ENCODE peak calls at places on chromosomes 1 and 21, in four cellular contexts. E, K, B and U are unnamed samples.

GRCh38 chr21:33019516-33019884 is 6.2 kb upstream of the OLIG2 start:
- DNase-seq in B (no peak), E (no peak), K (no peak), U (no peak)

GRCh38 chr1:220791959-220792358 is 5.2 kb downstream of the MTARC1 start:
- DNase-seq in E (no peak), B (no peak), K (no peak), U (no peak)

GRCh38 chr1:92934395-92935378 is 26.6 kb downstream of the DIPK1A start:
- DNase-seq in E (no peak), B (peak), K (no peak), U (peak)

GRCh38 chr1:53114090-53114489 is 28.3 kb downstream of the SLC1A7 start:
- DNase-seq in K (no peak), E (no peak), B (no peak), U (no peak)

GRCh38 chr1:180530501-180530900 is 28.1 kb upstream of the ACBD6 start:
- DNase-seq in E (no peak), K (peak), B (peak), U (peak)

GRCh38 chr21:22288885-22289509 is 1290.8 kb downstream of the NCAM2 start:
- DNase-seq in E (no peak), B (no peak), K (no peak), U (no peak)

GRCh38 chr1:31366796-31367195 is 6.1 kb downstream of the FABP3 start:
- DNase-seq in B (no peak), K (no peak), E (no peak), U (no peak)

GRCh38 chr1:156709743-156710489 is 4.5 kb upstream of the CRABP2 start:
- DNase-seq in B (peak), E (no peak), K (no peak), U (no peak)

GRCh38 chr1:248611883-248612282 is 14.4 kb upstream of the OR2T10 start:
- DNase-seq in K (no peak), B (no peak), E (no peak), U (no peak)

GRCh38 chr1:182784556-182785171 is 4.9 kb upstream of the NPL start:
- DNase-seq in B (peak), E (peak), K (peak), U (peak)

GRCh38 chr1:193706763-193707162 is 520.4 kb upstream of the B3GALT2 start:
- DNase-seq in E (no peak), K (no peak), B (peak), U (no peak)

GRCh38 chr1:203142684-203143408 is 15.3 kb downstream of the ADORA1 start:
- DNase-seq in E (no peak), K (no peak), B (no peak), U (no peak)

GRCh38 chr1:237394263-237394662 is 352.3 kb downstream of the RYR2 start:
- DNase-seq in B (no peak), K (no peak), E (no peak), U (no peak)

GRCh38 chr1:186897008-186897407 is 68.3 kb downstream of the PLA2G4A start:
- DNase-seq in K (no peak), B (no peak), E (no peak), U (no peak)

GRCh38 chr21:46127239-46128105 is 27.9 kb downstream of the FTCD start:
- DNase-seq in B (no peak), K (no peak), E (no peak), U (no peak)

GRCh38 chr1:63774617-63775417 is 1.0 kb downstream of the ROR1 start:
- DNase-seq in E (peak), K (peak), B (peak), U (peak)

GRCh38 chr1:82330330-82330729 is 529.6 kb downstream of the ADGRL2 start:
- DNase-seq in E (no peak), K (peak), B (no peak), U (no peak)

DNA sequence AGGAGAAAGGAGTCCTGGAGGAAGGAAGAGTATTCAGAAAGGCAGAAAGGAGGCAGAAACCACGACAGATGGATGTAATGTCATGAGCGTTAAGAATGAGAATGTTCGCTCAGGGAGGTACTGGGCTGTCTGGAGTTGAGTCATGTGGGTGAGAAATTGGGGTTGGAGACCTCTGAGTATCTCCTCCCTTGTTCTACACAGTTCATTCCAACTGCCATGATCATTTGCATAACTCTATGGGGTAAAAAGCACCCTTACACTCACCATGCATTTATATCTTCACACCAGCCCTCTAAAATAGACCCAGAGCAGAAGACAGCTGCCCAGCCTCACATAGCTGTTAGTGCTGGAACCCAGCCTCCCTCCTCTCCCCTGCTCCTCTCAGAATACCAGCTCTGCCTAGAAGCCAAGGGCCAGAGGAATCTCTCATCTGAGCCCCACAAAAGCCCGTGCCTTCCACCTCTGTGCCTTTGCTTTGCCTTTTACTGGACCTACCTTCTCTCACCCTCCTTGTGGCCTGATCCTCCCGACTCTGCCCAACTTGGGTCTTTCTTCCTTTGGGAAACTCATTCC is 85.2 kb downstream of the BEND5 start:
- DNase-seq in K (no peak), E (no peak), B (no peak), U (no peak)
- H3K18ac ChIP-seq in K (no peak), E (no peak), B (no peak), U (no peak)

GRCh38 chr1:201485184-201485774 is 16.3 kb upstream of the PHLDA3 start:
- DNase-seq in E (no peak), B (no peak), K (no peak), U (no peak)
- H3K18ac ChIP-seq in E (no peak), B (peak), K (no peak), U (peak)

GRCh38 chr1:88878731-88879130 is 12.6 kb downstream of the GTF2B start:
- DNase-seq in B (peak), E (no peak), K (no peak), U (no peak)

GRCh38 chr1:88877382-88877825 is 14.0 kb downstream of the GTF2B start:
- DNase-seq in K (peak), B (peak), E (peak), U (peak)

GRCh38 chr1:88876573-88877335 is 14.6 kb downstream of the GTF2B start:
- DNase-seq in K (no peak), E (no peak), B (peak), U (no peak)

GRCh38 chr1:88875595-88875994 is 15.8 kb downstream of the GTF2B start:
- DNase-seq in K (no peak), E (no peak), B (no peak), U (no peak)

DNA sequence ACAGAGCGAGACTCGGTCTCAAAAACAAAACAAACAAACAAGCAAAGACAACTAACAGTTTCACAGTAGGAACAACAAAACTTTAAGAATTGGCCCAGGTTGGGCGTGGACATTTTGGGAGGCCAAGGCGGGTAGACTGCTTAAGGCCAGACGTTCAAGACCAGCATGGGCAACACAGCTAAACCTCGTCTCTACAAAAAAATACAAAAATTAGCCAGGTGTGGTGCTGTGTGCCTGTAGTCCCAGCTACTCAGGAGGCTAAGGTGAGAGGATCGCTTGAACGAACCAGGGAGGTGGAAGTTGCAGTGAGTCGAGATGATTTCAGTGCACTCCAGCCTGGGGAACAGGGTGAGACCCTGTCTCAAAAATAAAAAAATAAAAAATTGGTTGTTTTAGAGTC is 13.5 kb downstream of the GTF2B start:
- DNase-seq in K (no peak), B (no peak), E (no peak), U (no peak)
- H3K18ac ChIP-seq in K (no peak), B (no peak), E (no peak), U (no peak)

DNA sequence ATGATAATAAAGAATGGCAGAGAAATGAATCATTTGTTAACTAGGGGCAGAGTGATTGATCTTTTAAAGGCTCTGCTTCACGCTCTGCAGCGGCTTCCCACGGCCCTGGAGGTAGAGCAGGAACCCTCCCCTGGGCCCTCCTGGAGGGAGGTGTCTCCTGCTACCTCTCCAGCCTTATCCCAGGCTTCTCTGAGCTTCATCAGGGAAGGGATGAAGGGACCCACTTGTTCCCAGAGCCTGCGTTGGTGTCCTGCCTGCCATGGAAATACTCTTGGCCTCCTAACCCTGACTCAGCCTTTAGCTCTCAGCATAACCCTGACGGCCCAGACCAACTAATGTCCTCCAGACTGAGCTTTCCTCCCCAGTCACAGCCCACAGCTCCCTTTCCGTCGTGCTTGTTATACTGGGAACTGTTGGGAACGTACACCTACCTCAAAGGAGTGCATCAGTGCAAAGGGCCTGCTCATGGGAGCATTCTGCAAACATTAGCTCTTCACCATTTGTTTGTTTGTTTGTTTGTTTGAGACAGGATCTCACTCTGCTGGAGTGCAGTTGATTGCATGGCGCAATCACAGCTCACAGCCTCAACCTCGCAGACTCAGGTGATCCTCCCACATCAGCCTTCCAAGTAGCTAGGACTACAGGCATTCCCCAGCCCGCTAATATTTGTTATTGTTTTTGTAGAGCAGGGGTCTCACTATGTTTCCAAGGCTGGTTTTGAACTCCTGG is 17.4 kb upstream of the HNRNPU start:
- DNase-seq in E (no peak), K (peak), B (no peak), U (no peak)
- H3K18ac ChIP-seq in E (peak), K (no peak), B (no peak), U (no peak)

GRCh38 chr1:2205191-2205952 is 10.8 kb upstream of the FAAP20 start:
- DNase-seq in B (peak), K (peak), E (peak), U (peak)
- H3K18ac ChIP-seq in B (no peak), K (peak), E (peak), U (peak)

GRCh38 chr1:14969006-14969405 is 184.5 kb upstream of the TMEM51 start:
- DNase-seq in K (no peak), E (no peak), B (no peak), U (no peak)
- H3K18ac ChIP-seq in K (no peak), E (no peak), B (no peak), U (peak)

GRCh38 chr1:54904476-54905048 is 17.6 kb upstream of the DHCR24 start:
- DNase-seq in K (peak), E (no peak), B (peak), U (peak)

DNA sequence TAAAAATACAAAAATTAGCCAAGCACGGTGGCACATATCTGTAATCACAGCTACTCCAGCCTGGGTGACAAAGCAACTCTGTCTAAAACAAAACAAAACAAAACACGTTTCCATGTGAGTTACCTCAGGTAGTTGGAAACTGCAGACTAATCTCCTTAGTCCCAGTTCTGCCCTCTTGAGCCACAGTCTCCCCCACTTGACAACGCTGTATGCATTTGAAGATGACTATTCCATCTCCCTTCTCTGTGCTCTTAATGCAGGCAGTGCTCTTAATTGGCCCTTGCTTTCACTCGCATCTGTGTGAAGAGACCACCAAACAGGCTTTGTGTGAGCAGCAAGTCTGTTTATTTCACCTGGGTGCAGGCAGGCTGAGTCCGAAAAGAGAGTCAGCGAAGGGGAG is 19.6 kb upstream of the DHCR24 start:
- DNase-seq in B (no peak), E (no peak), K (peak), U (no peak)
- H3K18ac ChIP-seq in B (no peak), E (no peak), K (peak), U (no peak)